ENCODE peak calls at places on chromosomes 6 and 20, in five cellular contexts. B, L, Q, X and V are unnamed samples.

GRCh38 chr6:94636780-94637385 is 940.5 kb upstream of the MANEA start:
- DNase-seq in B (no peak), L (no peak), Q (no peak), X (no peak), V (peak)

GRCh38 chr20:37424062-37424851 is 78.3 kb downstream of the SRC start:
- DNase-seq in B (no peak), L (no peak), Q (no peak), X (no peak), V (no peak)

GRCh38 chr6:168193816-168194701 is 115.0 kb upstream of the FRMD1 start:
- DNase-seq in B (no peak), L (no peak), Q (no peak), X (no peak), V (no peak)

GRCh38 chr6:120627612-120628011 is 706.7 kb downstream of the TBC1D32 start:
- DNase-seq in B (no peak), L (no peak), Q (no peak), X (no peak), V (no peak)

GRCh38 chr20:11935212-11935611 is 17.5 kb downstream of the BTBD3 start:
- DNase-seq in B (no peak), L (no peak), Q (no peak), X (no peak), V (no peak)

GRCh38 chr6:54173084-54173483 is 61.8 kb downstream of the MLIP start:
- DNase-seq in B (no peak), L (no peak), Q (no peak), X (no peak), V (no peak)

GRCh38 chr20:43666376-43667328 is at the start of gene MYBL2:
- DNase-seq in B (peak), L (no peak), Q (peak), X (peak), V (peak)

GRCh38 chr6:15876406-15876805 is 213.6 kb upstream of the DTNBP1 start:
- DNase-seq in B (no peak), L (no peak), Q (no peak), X (no peak), V (no peak)

GRCh38 chr20:14664101-14664500 is 326.7 kb upstream of the FLRT3 start:
- DNase-seq in B (no peak), L (no peak), Q (no peak), X (no peak), V (no peak)

GRCh38 chr6:120675886-120676285 is 658.4 kb downstream of the TBC1D32 start:
- DNase-seq in B (no peak), L (no peak), Q (no peak), X (no peak), V (no peak)

GRCh38 chr6:108844135-108844534 is 4.1 kb upstream of the ARMC2 start:
- DNase-seq in B (no peak), L (no peak), Q (no peak), X (no peak), V (no peak)

GRCh38 chr6:36130672-36131516 is 581 bp downstream of the MAPK13 start:
- DNase-seq in B (no peak), L (no peak), Q (peak), X (peak), V (no peak)

GRCh38 chr6:54093306-54093705 is 17.9 kb upstream of the MLIP start:
- DNase-seq in B (no peak), L (no peak), Q (no peak), X (no peak), V (no peak)

GRCh38 chr6:2632943-2633584 is 117.7 kb downstream of the MYLK4 start:
- DNase-seq in B (no peak), L (no peak), Q (no peak), X (no peak), V (no peak)

GRCh38 chr20:24996449-24997195 is 4.1 kb upstream of the APMAP start:
- DNase-seq in B (no peak), L (no peak), Q (no peak), X (no peak), V (no peak)

GRCh38 chr6:159074120-159074684 is 29.4 kb upstream of the TAGAP start:
- DNase-seq in B (no peak), L (no peak), Q (no peak), X (no peak), V (peak)

GRCh38 chr20:50472693-50473610 is 37.2 kb upstream of the PTPN1 start:
- DNase-seq in B (no peak), L (no peak), Q (no peak), X (no peak), V (no peak)

GRCh38 chr6:118776607-118777549 is 117.1 kb upstream of the ASF1A start:
- DNase-seq in B (no peak), L (peak), Q (peak), X (peak), V (peak)

GRCh38 chr6:25601797-25602679 is 50.0 kb upstream of the SCGN start:
- DNase-seq in B (no peak), L (no peak), Q (no peak), X (no peak), V (peak)

GRCh38 chr20:54140486-54140885 is 33.3 kb downstream of the CYP24A1 start:
- DNase-seq in B (no peak), L (no peak), Q (no peak), X (no peak), V (no peak)

GRCh38 chr6:79536615-79536968 is 638 bp downstream of the LCA5 start:
- DNase-seq in B (no peak), L (peak), Q (no peak), X (peak), V (peak)

GRCh38 chr6:72748759-72749158 is 126.9 kb downstream of the KCNQ5 start:
- DNase-seq in B (no peak), L (no peak), Q (no peak), X (no peak), V (peak)

GRCh38 chr6:46175976-46176375 is 5.2 kb upstream of the ENPP5 start:
- DNase-seq in B (no peak), L (no peak), Q (no peak), X (no peak), V (no peak)

GRCh38 chr6:143539106-143539505 is 27.6 kb upstream of the FUCA2 start:
- DNase-seq in B (no peak), L (no peak), Q (no peak), X (no peak), V (no peak)

GRCh38 chr20:50582591-50583234 is 72.5 kb downstream of the PTPN1 start:
- DNase-seq in B (no peak), L (no peak), Q (no peak), X (no peak), V (no peak)

GRCh38 chr20:29497261-29497671 is 1760.2 kb upstream of the DEFB115 start:
- DNase-seq in B (no peak), L (no peak), Q (no peak), X (no peak), V (no peak)

GRCh38 chr6:15627829-15628228 is 35.0 kb downstream of the DTNBP1 start:
- DNase-seq in B (no peak), L (no peak), Q (no peak), X (no peak), V (no peak)

GRCh38 chr6:107717781-107718180 is 106.3 kb downstream of the SCML4 start:
- DNase-seq in B (no peak), L (no peak), Q (no peak), X (no peak), V (no peak)

GRCh38 chr20:1748777-1749176 is 91.2 kb upstream of the SIRPG start:
- DNase-seq in B (no peak), L (no peak), Q (no peak), X (no peak), V (no peak)

GRCh38 chr20:49811825-49812462 is 684 bp upstream of the SLC9A8 start:
- DNase-seq in B (no peak), L (no peak), Q (no peak), X (no peak), V (peak)

GRCh38 chr6:136113736-136114173 is 136.4 kb downstream of the MTFR2 start:
- DNase-seq in B (no peak), L (peak), Q (no peak), X (peak), V (peak)

GRCh38 chr6:147283460-147283859 is 79.2 kb downstream of the STXBP5 start:
- DNase-seq in B (no peak), L (no peak), Q (no peak), X (peak), V (peak)

GRCh38 chr20:57498425-57499400 is 26.2 kb downstream of the CTCFL start:
- DNase-seq in B (no peak), L (no peak), Q (no peak), X (no peak), V (peak)

GRCh38 chr6:71289039-71289801 is 609 bp downstream of the OGFRL1 start:
- DNase-seq in B (no peak), L (peak), Q (peak), X (peak), V (no peak)

GRCh38 chr20:46545077-46545826 is 5.2 kb downstream of the OCSTAMP start:
- DNase-seq in B (no peak), L (no peak), Q (no peak), X (no peak), V (peak)

GRCh38 chr20:5569021-5569420 is 181.2 kb upstream of the SHLD1 start:
- DNase-seq in B (no peak), L (no peak), Q (no peak), X (peak), V (peak)

GRCh38 chr6:87772597-87773530 is 70.8 kb upstream of the AKIRIN2 start:
- DNase-seq in B (no peak), L (no peak), Q (no peak), X (no peak), V (peak)

GRCh38 chr6:133699986-133700385 is 188.9 kb upstream of the TCF21 start:
- DNase-seq in B (no peak), L (no peak), Q (no peak), X (no peak), V (peak)

GRCh38 chr6:43012364-43012763 is 1.4 kb downstream of the MEA1 start:
- DNase-seq in B (no peak), L (no peak), Q (no peak), X (no peak), V (no peak)

GRCh38 chr6:43014434-43014909 is 423 bp downstream of the KLHDC3 start:
- DNase-seq in B (no peak), L (no peak), Q (no peak), X (no peak), V (peak)

GRCh38 chr6:43013020-43013842 is 515 bp downstream of the MEA1 start:
- DNase-seq in B (no peak), L (no peak), Q (no peak), X (no peak), V (peak)

GRCh38 chr6:43016166-43016915 is 2.3 kb downstream of the KLHDC3 start:
- DNase-seq in B (no peak), L (peak), Q (no peak), X (no peak), V (no peak)

DNA sequence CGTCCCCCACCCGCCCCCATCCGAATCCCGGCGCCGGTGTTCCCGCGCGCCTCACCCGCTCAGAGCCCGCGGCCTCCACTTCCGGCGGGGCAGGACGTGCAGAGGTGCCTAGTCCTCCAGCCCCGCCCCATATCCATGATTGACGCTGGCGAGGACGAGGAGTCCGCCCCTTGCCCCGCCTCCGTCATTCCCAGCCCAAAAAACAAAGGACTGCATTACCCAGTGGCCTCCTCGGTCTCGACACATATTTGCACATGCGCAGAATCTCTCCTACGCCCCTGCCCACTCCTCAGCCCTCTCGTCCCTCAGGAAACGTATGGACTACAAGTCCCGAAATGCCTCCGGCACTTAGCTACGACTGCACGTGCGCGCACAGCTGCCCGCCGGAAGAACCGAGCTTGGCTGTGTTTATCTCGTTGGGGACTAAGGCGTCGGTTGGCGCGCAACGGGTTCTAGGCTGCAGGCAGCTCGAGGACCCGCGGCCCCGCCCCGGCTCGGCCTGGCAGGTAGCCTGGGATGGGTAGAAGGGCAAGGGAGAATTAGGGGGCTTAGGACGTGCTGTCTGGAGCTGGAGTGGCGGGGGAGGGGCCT is at the start of the genes KLHDC3 and MEA1:
- DNase-seq in B (peak), L (peak), Q (peak), X (peak), V (peak)
- TF ChIP-seq POLR2A in B (no peak), L (peak), Q (no peak), X (peak), V (peak)

GRCh38 chr6:17987576-17988421 is at the start of gene KIF13A:
- DNase-seq in B (no peak), L (peak), Q (peak), X (peak), V (peak)
- TF ChIP-seq POLR2A in B (peak), L (peak), Q (no peak), X (peak), V (no peak)

GRCh38 chr6:32969685-32970412 is 1.5 kb downstream of the BRD2 start:
- DNase-seq in B (no peak), L (peak), Q (no peak), X (peak), V (peak)

GRCh38 chr6:32967151-32968091 is 973 bp upstream of the BRD2 start:
- DNase-seq in B (no peak), L (no peak), Q (no peak), X (peak), V (peak)

GRCh38 chr6:32970413-32971244 is 2.2 kb downstream of the BRD2 start:
- DNase-seq in B (no peak), L (peak), Q (peak), X (peak), V (peak)

GRCh38 chr6:32968093-32968769 is at the start of gene BRD2:
- DNase-seq in B (no peak), L (peak), Q (peak), X (peak), V (peak)

GRCh38 chr6:32968770-32969684 is 633 bp downstream of the BRD2 start:
- DNase-seq in B (peak), L (peak), Q (peak), X (peak), V (peak)
- TF ChIP-seq POLR2A in B (peak), L (no peak), Q (peak), X (peak), V (peak)

GRCh38 chr6:113565306-113565705 is 291.8 kb upstream of the MARCKS start:
- DNase-seq in B (no peak), L (no peak), Q (no peak), X (no peak), V (peak)
- TF ChIP-seq POLR2A in B (no peak), L (no peak), Q (no peak), X (no peak), V (no peak)

GRCh38 chr6:163415176-163415619 is 680 bp downstream of the QKI start:
- DNase-seq in B (no peak), L (no peak), Q (peak), X (no peak), V (no peak)

GRCh38 chr6:163414367-163415175 is at the start of gene QKI:
- DNase-seq in B (no peak), L (peak), Q (peak), X (peak), V (peak)

GRCh38 chr6:163413054-163413344 is 1.5 kb upstream of the QKI start:
- DNase-seq in B (no peak), L (no peak), Q (no peak), X (no peak), V (no peak)

GRCh38 chr6:163413345-163414116 is 987 bp upstream of the QKI start:
- DNase-seq in B (no peak), L (peak), Q (peak), X (peak), V (peak)

DNA sequence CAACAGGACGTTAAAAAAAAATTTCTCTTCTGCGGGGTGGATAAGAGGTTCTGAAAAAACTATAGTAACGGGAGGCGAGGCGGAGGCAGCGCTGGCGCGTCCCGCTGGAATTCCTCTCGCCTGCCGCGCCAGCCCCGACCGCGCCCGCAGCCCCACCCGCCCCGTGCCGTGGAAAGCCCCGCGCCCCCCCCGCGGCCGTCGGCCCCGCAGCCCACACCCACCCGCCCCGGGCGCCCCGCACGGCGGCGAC is 476 bp upstream of the QKI start:
- DNase-seq in B (no peak), L (no peak), Q (no peak), X (no peak), V (no peak)
- TF ChIP-seq POLR2A in B (no peak), L (no peak), Q (no peak), X (no peak), V (peak)

DNA sequence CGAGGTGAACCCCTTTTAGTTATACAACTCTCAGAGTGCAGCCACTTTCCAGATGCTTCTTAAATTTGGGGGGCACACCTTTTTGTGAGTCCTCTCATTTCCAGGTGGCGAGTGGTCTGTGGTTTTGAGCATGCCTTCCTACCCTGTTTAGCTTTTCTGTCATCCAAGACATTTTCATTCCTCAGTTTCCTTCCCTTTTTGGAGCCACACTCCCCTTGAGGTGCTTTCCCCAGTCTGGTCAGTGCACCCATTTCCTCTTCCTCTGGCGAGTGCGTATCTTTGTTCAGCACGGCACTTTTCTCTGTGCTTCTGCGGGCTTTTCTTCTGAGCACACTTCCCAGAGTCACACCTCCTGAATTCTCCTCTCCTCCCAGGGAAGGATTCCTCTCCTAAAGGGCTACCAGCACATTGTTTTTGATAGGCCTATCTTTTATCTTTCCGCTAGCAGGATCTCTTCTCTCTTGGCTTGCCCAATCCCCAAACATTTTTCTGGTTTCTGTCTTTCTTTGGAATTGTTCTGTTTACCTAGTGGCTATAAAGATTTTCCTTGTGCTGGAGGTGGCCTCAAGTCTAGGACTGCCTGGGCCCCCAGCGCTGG is 1.4 kb downstream of the PHF20 start:
- DNase-seq in B (no peak), L (no peak), Q (no peak), X (peak), V (peak)
- TF ChIP-seq POLR2A in B (no peak), L (no peak), Q (no peak), X (peak), V (no peak)